ENCODE peak calls at places on chromosomes 7 and 10, in five cellular contexts. R, F, S, J and W are unnamed samples. For H3K4me1, the result is how much of the 10 kb centered on the place peaks cover.

GRCh38 chr7:99406557-99406956 is 1.8 kb downstream of the PDAP1 start:
- DNase-seq in R (no peak), F (no peak), S (no peak), J (no peak), W (no peak)

GRCh38 chr10:94069884-94070283 is 76.2 kb downstream of the PLCE1 start:
- DNase-seq in R (no peak), F (no peak), S (no peak), J (no peak), W (no peak)

GRCh38 chr7:29091121-29091601 is 55.2 kb downstream of the CPVL start:
- DNase-seq in R (peak), F (peak), S (peak), J (no peak), W (peak)

GRCh38 chr7:87152897-87153641 is 816 bp downstream of the DMTF1 start:
- DNase-seq in R (peak), F (peak), S (peak), J (no peak), W (peak)

GRCh38 chr7:122248472-122248871 is 56.1 kb downstream of the FEZF1 start:
- DNase-seq in R (no peak), F (no peak), S (no peak), J (no peak), W (no peak)

GRCh38 chr7:131540491-131541162 is 15.8 kb downstream of the PODXL start:
- DNase-seq in R (no peak), F (no peak), S (no peak), J (no peak), W (no peak)

GRCh38 chr10:29996842-29997123 is 62.6 kb downstream of the JCAD start:
- DNase-seq in R (no peak), F (no peak), S (no peak), J (no peak), W (no peak)

GRCh38 chr10:94299417-94299816 is 63.3 kb downstream of the NOC3L start:
- DNase-seq in R (no peak), F (peak), S (no peak), J (no peak), W (no peak)

GRCh38 chr10:6401562-6402348 is 178.3 kb downstream of the PRKCQ start:
- DNase-seq in R (peak), F (peak), S (peak), J (peak), W (peak)

GRCh38 chr7:151087247-151088018 is 1.2 kb downstream of the AGAP3 start:
- DNase-seq in R (peak), F (peak), S (peak), J (peak), W (peak)

GRCh38 chr10:121500591-121501341 is 97.5 kb downstream of the FGFR2 start:
- DNase-seq in R (no peak), F (no peak), S (no peak), J (no peak), W (no peak)

GRCh38 chr10:31317652-31318381 is 1.2 kb upstream of the ZEB1 start:
- DNase-seq in R (no peak), F (no peak), S (no peak), J (no peak), W (no peak)

GRCh38 chr7:40717242-40717641 is 582.4 kb downstream of the SUGCT start:
- DNase-seq in R (peak), F (peak), S (peak), J (peak), W (peak)

GRCh38 chr10:71528371-71529202 is 131.9 kb downstream of the CDH23 start:
- DNase-seq in R (no peak), F (no peak), S (no peak), J (no peak), W (no peak)

GRCh38 chr10:124270940-124271339 is 147.8 kb downstream of the OAT start:
- DNase-seq in R (no peak), F (no peak), S (no peak), J (no peak), W (no peak)

GRCh38 chr7:369981-370621 is 80.1 kb downstream of the FOXL3 start:
- DNase-seq in R (no peak), F (no peak), S (peak), J (peak), W (no peak)

GRCh38 chr7:6430271-6430940 is 17.3 kb downstream of the DAGLB start:
- DNase-seq in R (no peak), F (peak), S (no peak), J (no peak), W (peak)

GRCh38 chr7:100829150-100829716 is 1.9 kb upstream of the EPHB4 start:
- DNase-seq in R (peak), F (no peak), S (peak), J (no peak), W (peak)

GRCh38 chr10:127293640-127294039 is 97.2 kb upstream of the INSYN2A start:
- DNase-seq in R (no peak), F (no peak), S (no peak), J (no peak), W (no peak)

GRCh38 chr7:84025332-84025927 is 169.2 kb downstream of the SEMA3A start:
- DNase-seq in R (no peak), F (peak), S (no peak), J (no peak), W (peak)

GRCh38 chr7:45000096-45001032 is at the start of gene CCM2:
- DNase-seq in R (peak), F (peak), S (peak), J (no peak), W (peak)

GRCh38 chr7:152924826-152925411 is 165.4 kb downstream of the ACTR3B start:
- DNase-seq in R (no peak), F (no peak), S (no peak), J (no peak), W (no peak)

GRCh38 chr7:78326870-78327269 is 528.3 kb downstream of the PHTF2 start:
- DNase-seq in R (peak), F (no peak), S (peak), J (no peak), W (peak)

GRCh38 chr7:39616138-39616537 is 7.2 kb upstream of the RALA start:
- DNase-seq in R (no peak), F (no peak), S (no peak), J (no peak), W (no peak)

GRCh38 chr7:14635955-14636354 is 266.6 kb downstream of the DGKB start:
- DNase-seq in R (no peak), F (no peak), S (no peak), J (no peak), W (no peak)

GRCh38 chr10:107341281-107341680 is 176.8 kb upstream of the SORCS1 start:
- DNase-seq in R (no peak), F (no peak), S (no peak), J (no peak), W (no peak)

GRCh38 chr7:80253653-80254052 is 119.0 kb downstream of the GNAI1 start:
- DNase-seq in R (no peak), F (peak), S (no peak), J (no peak), W (no peak)

GRCh38 chr10:52668024-52668423 is 104.6 kb downstream of the MBL2 start:
- DNase-seq in R (no peak), F (no peak), S (no peak), J (no peak), W (no peak)

GRCh38 chr10:124092270-124093075 is 925 bp downstream of the CHST15 start:
- DNase-seq in R (peak), F (peak), S (peak), J (peak), W (peak)

GRCh38 chr10:125018576-125019143 is 76.7 kb downstream of the ZRANB1 start:
- DNase-seq in R (no peak), F (no peak), S (peak), J (no peak), W (no peak)

GRCh38 chr7:35463176-35463575 is 209.3 kb upstream of the TBX20 start:
- DNase-seq in R (no peak), F (no peak), S (no peak), J (no peak), W (no peak)

GRCh38 chr7:35465791-35466336 is 212.0 kb upstream of the TBX20 start:
- DNase-seq in R (peak), F (no peak), S (peak), J (no peak), W (no peak)

GRCh38 chr7:35463751-35464150 is 209.9 kb upstream of the TBX20 start:
- DNase-seq in R (no peak), F (no peak), S (no peak), J (no peak), W (no peak)

GRCh38 chr7:35467456-35467978 is 213.6 kb upstream of the TBX20 start:
- DNase-seq in R (no peak), F (no peak), S (no peak), J (no peak), W (no peak)

GRCh38 chr7:35468606-35469005 is 214.7 kb upstream of the TBX20 start:
- DNase-seq in R (no peak), F (no peak), S (no peak), J (no peak), W (no peak)
- H3K27ac ChIP-seq in R (no peak), F (no peak), S (no peak), J (no peak), W (no peak)

DNA sequence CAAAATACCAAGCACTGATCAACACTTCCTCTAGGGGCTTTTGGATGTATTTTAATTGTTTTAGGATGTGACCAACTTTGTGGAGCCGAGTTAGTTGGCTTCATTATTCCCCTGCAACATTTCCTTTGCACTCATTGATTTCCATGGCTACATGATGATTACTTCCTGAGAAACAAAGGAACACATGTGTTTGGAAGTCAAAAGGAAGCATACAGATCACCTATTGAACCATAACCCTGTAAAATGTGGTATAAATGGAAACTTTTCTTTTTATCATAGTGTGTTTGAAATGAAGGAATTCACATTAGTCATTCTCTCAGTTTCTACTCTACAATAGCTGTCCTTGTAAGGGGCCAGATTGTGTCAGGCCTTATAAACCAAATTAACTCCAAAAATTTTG is 32.2 kb upstream of the EXOC6 start:
- DNase-seq in R (no peak), F (peak), S (no peak), J (no peak), W (no peak)
- H3K4me1 ChIP-seq in R (under half), F (under half), S (under half), J (under half), W (under half)

DNA sequence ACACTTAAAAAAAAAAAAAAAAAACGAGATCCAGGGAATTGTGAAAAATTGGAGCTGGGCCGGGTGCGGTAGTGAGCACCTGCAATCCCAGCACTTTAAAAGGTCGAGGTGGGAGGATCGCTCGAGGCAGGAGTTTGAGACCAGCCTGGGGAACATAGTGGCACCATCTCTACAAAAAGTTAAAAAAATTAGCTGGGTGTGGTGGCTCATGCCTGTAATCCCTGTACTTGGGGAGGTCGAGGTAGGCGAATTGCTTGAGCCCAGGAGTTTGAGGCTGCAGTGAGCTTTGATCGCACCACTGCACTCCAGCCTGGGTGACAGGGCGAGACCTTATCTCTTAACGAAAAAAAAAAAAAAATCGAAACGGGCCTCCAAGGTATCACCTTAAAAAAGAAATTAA is 2.0 kb downstream of the CLDN4 start:
- DNase-seq in R (no peak), F (no peak), S (no peak), J (no peak), W (no peak)
- H3K27ac ChIP-seq in R (no peak), F (no peak), S (no peak), J (peak), W (no peak)

DNA sequence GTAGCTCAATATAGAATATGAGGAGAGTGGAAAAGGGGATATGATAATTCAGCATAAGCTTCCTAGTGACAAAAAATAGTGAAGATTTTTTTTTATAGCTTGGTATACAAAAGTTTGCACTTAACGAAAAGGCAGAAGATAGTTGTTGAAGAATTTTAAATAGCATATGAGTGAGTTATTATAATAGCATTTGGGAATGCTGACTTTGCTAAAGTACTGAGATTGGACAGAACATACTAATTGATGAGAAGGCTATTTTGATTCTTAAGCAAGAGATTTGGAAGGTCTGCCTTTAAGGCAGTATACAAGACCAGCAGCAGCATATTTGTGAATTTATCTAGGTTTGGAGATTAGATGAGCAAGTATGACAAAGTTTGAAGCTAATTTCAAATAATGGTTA is 600.9 kb upstream of the POT1 start:
- DNase-seq in R (no peak), F (no peak), S (no peak), J (no peak), W (no peak)
- H3K4me1 ChIP-seq in R (under half), F (under half), S (under half), J (under half), W (under half)

DNA sequence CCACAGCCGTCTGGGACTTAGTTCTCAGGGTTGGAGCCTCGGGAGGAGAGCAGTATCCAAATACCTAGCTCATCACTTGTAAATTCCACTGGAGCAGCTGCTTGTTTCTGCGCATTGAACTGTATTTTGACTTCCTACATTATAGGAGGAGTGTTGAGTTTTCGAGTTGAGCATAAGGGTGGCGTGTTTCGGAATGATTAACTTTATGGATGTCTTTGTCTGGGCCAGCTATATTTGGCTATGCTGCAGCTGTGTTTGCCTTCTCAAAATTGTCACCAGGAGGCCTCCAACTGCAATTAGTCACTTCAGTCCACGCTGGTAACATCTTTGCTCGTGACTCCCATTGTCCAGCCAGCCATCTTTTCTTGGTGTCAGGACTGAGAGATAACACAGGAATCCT is 9.1 kb downstream of the CELF2 start:
- DNase-seq in R (no peak), F (no peak), S (no peak), J (no peak), W (no peak)
- H3K27ac ChIP-seq in R (peak), F (no peak), S (peak), J (no peak), W (peak)

DNA sequence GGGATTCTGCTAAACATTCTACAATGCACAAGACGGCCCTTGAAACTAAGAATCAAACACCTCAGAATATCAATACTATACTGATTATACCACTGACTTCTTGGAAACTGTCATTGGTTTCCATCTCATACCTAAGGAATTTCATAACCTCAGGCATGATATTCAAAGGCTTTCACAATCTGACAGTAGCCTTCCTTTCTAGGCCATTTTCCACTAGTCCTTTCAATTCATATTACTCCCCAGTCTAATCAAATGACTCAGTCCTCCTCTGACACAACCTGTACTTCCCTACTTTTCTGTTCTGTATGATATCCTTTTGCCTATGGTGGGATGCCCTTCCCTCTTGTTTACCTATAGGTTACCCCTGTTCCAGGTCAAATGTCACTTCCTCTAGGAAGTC is 48.3 kb downstream of the CSTF2T start:
- DNase-seq in R (no peak), F (peak), S (no peak), J (no peak), W (peak)
- H3K4me1 ChIP-seq in R (under half), F (under half), S (under half), J (under half), W (under half)

GRCh38 chr7:128831178-128831993 is 1.2 kb downstream of the FLNC start:
- DNase-seq in R (peak), F (peak), S (peak), J (no peak), W (peak)
- H3K27ac ChIP-seq in R (peak), F (peak), S (peak), J (no peak), W (peak)

GRCh38 chr10:79234391-79235318 is 112.6 kb upstream of the PPIF start:
- DNase-seq in R (no peak), F (no peak), S (no peak), J (no peak), W (no peak)

GRCh38 chr10:79238606-79239005 is 108.7 kb upstream of the PPIF start:
- DNase-seq in R (no peak), F (peak), S (no peak), J (no peak), W (no peak)

GRCh38 chr10:79232864-79233263 is 114.4 kb upstream of the PPIF start:
- DNase-seq in R (no peak), F (no peak), S (no peak), J (no peak), W (no peak)

GRCh38 chr10:79237801-79238520 is 109.3 kb upstream of the PPIF start:
- DNase-seq in R (no peak), F (no peak), S (no peak), J (no peak), W (no peak)

DNA sequence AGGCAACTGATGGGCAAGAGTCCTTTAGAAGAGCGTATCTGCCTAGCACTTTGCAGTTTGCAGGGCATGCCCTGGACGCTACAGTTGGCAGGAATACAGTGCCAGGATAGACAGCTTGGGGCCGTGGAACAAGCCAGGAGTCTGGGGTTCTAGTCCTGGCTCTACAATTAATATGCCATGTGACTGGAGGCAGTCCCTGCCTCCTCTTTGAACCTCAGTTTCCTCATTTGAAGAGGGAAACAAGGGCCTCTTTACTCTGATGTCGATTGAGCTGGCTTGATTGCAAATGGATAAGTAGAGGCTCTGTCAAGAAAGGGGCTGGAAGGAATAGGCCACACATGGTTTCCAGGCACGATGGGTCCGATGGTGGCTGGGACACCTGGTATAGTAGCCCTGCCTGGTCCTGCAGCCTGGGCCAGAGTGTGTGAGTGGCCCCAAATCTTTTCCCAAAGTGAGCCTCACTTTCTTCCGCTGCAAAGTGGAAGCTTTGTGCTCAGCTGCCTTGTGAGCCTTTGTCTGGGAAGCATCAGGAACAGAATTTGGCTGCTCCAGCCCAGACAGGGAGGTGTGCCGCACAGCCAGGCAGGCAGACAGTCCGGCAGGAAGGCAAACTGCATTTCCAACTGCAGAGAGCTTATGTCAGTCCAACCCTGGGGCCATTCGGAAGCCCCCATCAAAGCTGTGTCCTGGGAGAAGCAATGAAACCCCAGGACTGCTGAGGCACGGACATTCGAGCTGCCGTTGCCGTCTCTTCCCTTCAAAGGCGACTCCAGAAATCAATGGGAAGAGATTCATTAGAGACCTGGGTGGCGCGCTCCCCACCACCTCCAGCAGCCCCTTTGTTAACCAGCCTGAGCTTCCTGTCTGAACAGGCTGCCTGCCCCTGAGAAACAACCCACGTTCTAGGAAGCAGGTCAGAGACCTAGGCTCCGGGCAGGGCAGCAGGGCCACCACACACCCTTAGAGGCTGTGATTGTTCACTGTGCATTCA is 111.2 kb upstream of the PPIF start:
- DNase-seq in R (no peak), F (no peak), S (no peak), J (no peak), W (no peak)
- H3K4me1 ChIP-seq in R (under half), F (under half), S (half or more), J (under half), W (under half)

GRCh38 chr7:121187222-121187621 is 141.6 kb upstream of the WNT16 start:
- DNase-seq in R (no peak), F (no peak), S (no peak), J (no peak), W (no peak)

GRCh38 chr7:121182281-121182680 is 146.5 kb upstream of the WNT16 start:
- DNase-seq in R (no peak), F (no peak), S (no peak), J (no peak), W (no peak)

GRCh38 chr7:121182902-121183301 is 145.9 kb upstream of the WNT16 start:
- DNase-seq in R (no peak), F (peak), S (no peak), J (no peak), W (no peak)

GRCh38 chr7:121187676-121188075 is 141.1 kb upstream of the WNT16 start:
- DNase-seq in R (no peak), F (peak), S (no peak), J (no peak), W (peak)

DNA sequence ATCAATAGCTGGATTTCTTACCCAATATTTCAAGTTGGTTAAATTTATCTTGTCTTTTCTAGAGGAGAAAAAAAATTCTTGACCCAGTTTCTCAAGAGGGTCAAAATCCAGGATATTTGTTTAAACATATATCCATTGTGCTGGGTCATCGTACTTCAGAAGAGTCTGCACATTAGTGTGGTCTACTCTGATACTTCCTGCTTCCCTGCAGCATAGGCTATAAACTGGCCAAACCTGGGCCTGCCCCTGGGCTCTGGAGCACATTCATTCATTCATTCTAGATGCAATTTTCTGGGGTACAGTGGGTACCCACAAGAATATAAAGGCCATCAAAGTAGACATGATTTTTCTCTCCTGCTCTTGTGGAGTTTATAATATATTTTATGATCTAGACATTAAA is 142.1 kb upstream of the WNT16 start:
- DNase-seq in R (no peak), F (no peak), S (no peak), J (no peak), W (no peak)
- H3K27ac ChIP-seq in R (no peak), F (no peak), S (no peak), J (no peak), W (no peak)